ENCODE peak calls at places on chromosomes 11 and 22, in eight cellular contexts. One of them, this sample, is unnamed.

GRCh38 chr11:36346562-36347383 is 50.7 kb downstream of the PRR5L start:
- ATAC-seq in RWPE2: no peak
- ATAC-seq in gastrocnemius medialis: no peak
- ATAC-seq in activated T-cell treated with anti-CD3 and anti-CD28 coated beads, Interleukin-2, amount 50 U/mL, for 4 hours: peak
- ATAC-seq in CD8-positive, alpha-beta T cell: no peak
- ATAC-seq in left colon: no peak
- ATAC-seq in left ventricle myocardium superior: no peak
- ATAC-seq in stimulated activated naive B cell treated with anti-CD40 and anti-IgM and Interleukin-4, amounts not matched to agents 10 μg/mL and 1 μg/mL and 100 μg/mL, for 72 hours: peak
- ATAC-seq in this sample: no peak

GRCh38 chr11:937853-938261 is 12.2 kb downstream of the AP2A2 start:
- ATAC-seq in RWPE2: no peak
- ATAC-seq in gastrocnemius medialis: no peak
- ATAC-seq in activated T-cell treated with anti-CD3 and anti-CD28 coated beads, Interleukin-2, amount 50 U/mL, for 4 hours: peak
- ATAC-seq in CD8-positive, alpha-beta T cell: no peak
- ATAC-seq in left colon: no peak
- ATAC-seq in left ventricle myocardium superior: no peak
- ATAC-seq in stimulated activated naive B cell treated with anti-CD40 and anti-IgM and Interleukin-4, amounts not matched to agents 10 μg/mL and 1 μg/mL and 100 μg/mL, for 72 hours: no peak
- ATAC-seq in this sample: no peak

GRCh38 chr11:92750794-92751193 is 218.7 kb upstream of the MTNR1B start:
- ATAC-seq in RWPE2: peak
- ATAC-seq in gastrocnemius medialis: no peak
- ATAC-seq in activated T-cell treated with anti-CD3 and anti-CD28 coated beads, Interleukin-2, amount 50 U/mL, for 4 hours: no peak
- ATAC-seq in CD8-positive, alpha-beta T cell: no peak
- ATAC-seq in left colon: no peak
- ATAC-seq in left ventricle myocardium superior: no peak
- ATAC-seq in stimulated activated naive B cell treated with anti-CD40 and anti-IgM and Interleukin-4, amounts not matched to agents 10 μg/mL and 1 μg/mL and 100 μg/mL, for 72 hours: no peak
- ATAC-seq in this sample: no peak

GRCh38 chr11:96200243-96200642 is 142.8 kb downstream of the MAML2 start:
- ATAC-seq in RWPE2: no peak
- ATAC-seq in gastrocnemius medialis: peak
- ATAC-seq in activated T-cell treated with anti-CD3 and anti-CD28 coated beads, Interleukin-2, amount 50 U/mL, for 4 hours: no peak
- ATAC-seq in CD8-positive, alpha-beta T cell: no peak
- ATAC-seq in left colon: no peak
- ATAC-seq in left ventricle myocardium superior: peak
- ATAC-seq in stimulated activated naive B cell treated with anti-CD40 and anti-IgM and Interleukin-4, amounts not matched to agents 10 μg/mL and 1 μg/mL and 100 μg/mL, for 72 hours: no peak
- ATAC-seq in this sample: no peak

GRCh38 chr11:114653148-114653547 is 25.2 kb upstream of the NXPE2 start:
- ATAC-seq in RWPE2: no peak
- ATAC-seq in gastrocnemius medialis: no peak
- ATAC-seq in activated T-cell treated with anti-CD3 and anti-CD28 coated beads, Interleukin-2, amount 50 U/mL, for 4 hours: no peak
- ATAC-seq in CD8-positive, alpha-beta T cell: no peak
- ATAC-seq in left colon: peak
- ATAC-seq in left ventricle myocardium superior: no peak
- ATAC-seq in stimulated activated naive B cell treated with anti-CD40 and anti-IgM and Interleukin-4, amounts not matched to agents 10 μg/mL and 1 μg/mL and 100 μg/mL, for 72 hours: no peak
- ATAC-seq in this sample: no peak

GRCh38 chr11:75562836-75563484 is 907 bp downstream of the SERPINH1 start:
- ATAC-seq in RWPE2: peak
- ATAC-seq in gastrocnemius medialis: peak
- ATAC-seq in activated T-cell treated with anti-CD3 and anti-CD28 coated beads, Interleukin-2, amount 50 U/mL, for 4 hours: no peak
- ATAC-seq in CD8-positive, alpha-beta T cell: no peak
- ATAC-seq in left colon: peak
- ATAC-seq in left ventricle myocardium superior: peak
- ATAC-seq in stimulated activated naive B cell treated with anti-CD40 and anti-IgM and Interleukin-4, amounts not matched to agents 10 μg/mL and 1 μg/mL and 100 μg/mL, for 72 hours: no peak
- ATAC-seq in this sample: no peak

GRCh38 chr11:85756401-85757200 is 54.3 kb downstream of the SYTL2 start:
- ATAC-seq in RWPE2: no peak
- ATAC-seq in gastrocnemius medialis: no peak
- ATAC-seq in activated T-cell treated with anti-CD3 and anti-CD28 coated beads, Interleukin-2, amount 50 U/mL, for 4 hours: peak
- ATAC-seq in CD8-positive, alpha-beta T cell: peak
- ATAC-seq in left colon: peak
- ATAC-seq in left ventricle myocardium superior: no peak
- ATAC-seq in stimulated activated naive B cell treated with anti-CD40 and anti-IgM and Interleukin-4, amounts not matched to agents 10 μg/mL and 1 μg/mL and 100 μg/mL, for 72 hours: no peak
- ATAC-seq in this sample: no peak

GRCh38 chr11:96798445-96798844 is 408.6 kb downstream of the JRKL start:
- ATAC-seq in RWPE2: no peak
- ATAC-seq in gastrocnemius medialis: no peak
- ATAC-seq in activated T-cell treated with anti-CD3 and anti-CD28 coated beads, Interleukin-2, amount 50 U/mL, for 4 hours: no peak
- ATAC-seq in CD8-positive, alpha-beta T cell: no peak
- ATAC-seq in left colon: no peak
- ATAC-seq in left ventricle myocardium superior: peak
- ATAC-seq in stimulated activated naive B cell treated with anti-CD40 and anti-IgM and Interleukin-4, amounts not matched to agents 10 μg/mL and 1 μg/mL and 100 μg/mL, for 72 hours: no peak
- ATAC-seq in this sample: no peak

GRCh38 chr11:84413547-84413946 is 1127.4 kb upstream of the CCDC90B start:
- ATAC-seq in RWPE2: no peak
- ATAC-seq in gastrocnemius medialis: no peak
- ATAC-seq in activated T-cell treated with anti-CD3 and anti-CD28 coated beads, Interleukin-2, amount 50 U/mL, for 4 hours: no peak
- ATAC-seq in CD8-positive, alpha-beta T cell: no peak
- ATAC-seq in left colon: no peak
- ATAC-seq in left ventricle myocardium superior: no peak
- ATAC-seq in stimulated activated naive B cell treated with anti-CD40 and anti-IgM and Interleukin-4, amounts not matched to agents 10 μg/mL and 1 μg/mL and 100 μg/mL, for 72 hours: no peak
- ATAC-seq in this sample: no peak

GRCh38 chr11:12390687-12391110 is 13.3 kb downstream of the PARVA start:
- ATAC-seq in RWPE2: no peak
- ATAC-seq in gastrocnemius medialis: no peak
- ATAC-seq in activated T-cell treated with anti-CD3 and anti-CD28 coated beads, Interleukin-2, amount 50 U/mL, for 4 hours: no peak
- ATAC-seq in CD8-positive, alpha-beta T cell: no peak
- ATAC-seq in left colon: peak
- ATAC-seq in left ventricle myocardium superior: peak
- ATAC-seq in stimulated activated naive B cell treated with anti-CD40 and anti-IgM and Interleukin-4, amounts not matched to agents 10 μg/mL and 1 μg/mL and 100 μg/mL, for 72 hours: no peak
- ATAC-seq in this sample: no peak

GRCh38 chr22:38485783-38486182 is 17.9 kb downstream of the KDELR3 start:
- ATAC-seq in RWPE2: no peak
- ATAC-seq in gastrocnemius medialis: no peak
- ATAC-seq in activated T-cell treated with anti-CD3 and anti-CD28 coated beads, Interleukin-2, amount 50 U/mL, for 4 hours: no peak
- ATAC-seq in CD8-positive, alpha-beta T cell: no peak
- ATAC-seq in left colon: no peak
- ATAC-seq in left ventricle myocardium superior: peak
- ATAC-seq in stimulated activated naive B cell treated with anti-CD40 and anti-IgM and Interleukin-4, amounts not matched to agents 10 μg/mL and 1 μg/mL and 100 μg/mL, for 72 hours: no peak
- ATAC-seq in this sample: no peak

This sample was measured in stimulated activated memory B cell treated with anti-CD40 and anti-IgM and Interleukin-4, amounts not matched to agents 10 μg/mL and 1 μg/mL and 100 μg/mL, for 72 hours.